ENCODE peak calls at places on chromosome 17, in nine cellular contexts. I, L, H, X, W, A, V, T and E are unnamed samples.
A peak's percentile ranks its signal among the peaks of the same experiment; 100 is the strongest.

GRCh38 chr17:57868007-57868774 is 18.3 kb upstream of the MRPS23 start:
- DNase-seq in I (no peak), L (peak; percentile 93), H (peak; percentile 69), X (peak; percentile 58), W (peak; percentile 93), A (peak; percentile 94), V (no peak), T (peak; percentile 52), E (no peak)

GRCh38 chr17:1422907-1423306 is 22.9 kb upstream of the YWHAE start:
- DNase-seq in I (no peak), L (peak; percentile 77), H (peak; percentile 80), X (no peak), W (peak; percentile 44), A (peak; percentile 96), V (no peak), T (peak; percentile 4), E (no peak)

GRCh38 chr17:10285896-10286295 is 86.9 kb downstream of the MYH13 start:
- DNase-seq in I (no peak), L (no peak), H (no peak), X (no peak), W (no peak), A (no peak), V (no peak), T (no peak), E (no peak)

GRCh38 chr17:79607941-79608728 is 2.7 kb downstream of the RBFOX3 start:
- DNase-seq in I (no peak), L (no peak), H (no peak), X (peak; percentile 92), W (no peak), A (no peak), V (no peak), T (peak; percentile 27), E (peak; percentile 87)

GRCh38 chr17:10058924-10059683 is 139.3 kb downstream of the GAS7 start:
- DNase-seq in I (no peak), L (no peak), H (no peak), X (no peak), W (peak; percentile 60), A (no peak), V (no peak), T (no peak), E (no peak)

GRCh38 chr17:77451894-77452852 is 311.4 kb downstream of the SEC14L1 start:
- DNase-seq in I (peak; percentile 84), L (peak; percentile 87), H (no peak), X (peak; percentile 70), W (peak; percentile 77), A (peak; percentile 80), V (no peak), T (peak; percentile 52), E (peak; percentile 50)

GRCh38 chr17:81429353-81429774 is 34.1 kb downstream of the BAHCC1 start:
- DNase-seq in I (peak; percentile 91), L (peak; percentile 88), H (no peak), X (no peak), W (peak; percentile 84), A (peak; percentile 74), V (peak; percentile 15), T (peak; percentile 88), E (no peak)

GRCh38 chr17:40124279-40125141 is 2.7 kb downstream of the MSL1 start:
- DNase-seq in I (no peak), L (no peak), H (no peak), X (no peak), W (no peak), A (peak; percentile 57), V (no peak), T (peak; percentile 61), E (no peak)

GRCh38 chr17:45123076-45123770 is 9.1 kb downstream of the PLCD3 start:
- DNase-seq in I (no peak), L (no peak), H (no peak), X (no peak), W (no peak), A (no peak), V (no peak), T (no peak), E (no peak)

GRCh38 chr17:45125509-45125908 is 6.8 kb downstream of the PLCD3 start:
- DNase-seq in I (no peak), L (no peak), H (no peak), X (no peak), W (no peak), A (no peak), V (no peak), T (no peak), E (no peak)

GRCh38 chr17:45121055-45121454 is 11.3 kb downstream of the PLCD3 start:
- DNase-seq in I (no peak), L (no peak), H (no peak), X (no peak), W (no peak), A (no peak), V (no peak), T (no peak), E (no peak)

GRCh38 chr17:45127209-45127582 is 5.1 kb downstream of the PLCD3 start:
- DNase-seq in I (peak; percentile 75), L (no peak), H (no peak), X (no peak), W (no peak), A (no peak), V (no peak), T (no peak), E (no peak)

GRCh38 chr17:45123930-45124796 is 8.2 kb downstream of the PLCD3 start:
- DNase-seq in I (peak; percentile 86), L (peak; percentile 92), H (no peak), X (no peak), W (peak; percentile 85), A (peak; percentile 84), V (peak; percentile 5), T (peak; percentile 96), E (no peak)
- TF ChIP-seq CTCF in I (no peak), L (no peak), H (no peak), X (no peak), W (no peak), A (no peak), V (no peak), T (no peak), E (no peak)

GRCh38 chr17:45106582-45106981 is 25.7 kb downstream of the PLCD3 start:
- DNase-seq in I (no peak), L (no peak), H (no peak), X (no peak), W (no peak), A (no peak), V (no peak), T (no peak), E (no peak)

GRCh38 chr17:45107286-45107685 is 25.0 kb downstream of the PLCD3 start:
- DNase-seq in I (no peak), L (no peak), H (no peak), X (no peak), W (no peak), A (no peak), V (no peak), T (no peak), E (no peak)

GRCh38 chr17:45108595-45109521 is 23.5 kb downstream of the PLCD3 start:
- DNase-seq in I (no peak), L (no peak), H (no peak), X (no peak), W (no peak), A (no peak), V (no peak), T (no peak), E (no peak)

GRCh38 chr17:45106101-45106500 is 26.2 kb downstream of the PLCD3 start:
- DNase-seq in I (no peak), L (no peak), H (no peak), X (no peak), W (no peak), A (no peak), V (no peak), T (no peak), E (no peak)

DNA sequence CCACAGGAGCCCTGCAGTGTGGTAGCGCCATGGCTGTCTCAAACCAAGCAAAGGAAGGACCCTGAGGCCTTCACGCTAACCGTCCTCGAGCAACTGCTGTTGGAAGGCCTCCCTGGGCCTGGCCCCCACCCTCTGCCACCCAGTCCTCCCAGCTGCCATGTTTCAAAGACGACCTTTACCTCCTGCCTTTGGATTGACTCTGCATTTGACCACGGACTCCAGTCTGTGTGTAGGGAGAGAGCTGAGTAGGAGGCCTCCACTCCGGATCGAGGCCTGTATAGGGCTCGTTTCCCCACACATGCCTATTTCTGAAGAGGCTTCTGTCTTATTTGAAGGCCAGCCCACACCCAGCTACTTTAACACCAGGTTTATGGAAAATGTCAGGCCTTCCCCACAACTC is 24.3 kb downstream of the PLCD3 start:
- DNase-seq in I (no peak), L (no peak), H (no peak), X (no peak), W (no peak), A (no peak), V (no peak), T (no peak), E (no peak)
- TF ChIP-seq CTCF in I (no peak), L (no peak), H (no peak), X (no peak), W (no peak), A (no peak), V (no peak), T (no peak), E (no peak)

GRCh38 chr17:34840758-34841157 is 120.5 kb downstream of the CCT6B start:
- DNase-seq in I (no peak), L (no peak), H (no peak), X (no peak), W (no peak), A (no peak), V (peak; percentile 5), T (peak; percentile 36), E (no peak)

GRCh38 chr17:34842235-34842634 is 119.0 kb downstream of the CCT6B start:
- DNase-seq in I (no peak), L (no peak), H (no peak), X (no peak), W (no peak), A (no peak), V (no peak), T (no peak), E (no peak)

GRCh38 chr17:34847939-34848338 is 113.3 kb downstream of the CCT6B start:
- DNase-seq in I (no peak), L (no peak), H (no peak), X (no peak), W (no peak), A (no peak), V (no peak), T (no peak), E (no peak)

GRCh38 chr17:34841467-34841866 is 119.8 kb downstream of the CCT6B start:
- DNase-seq in I (no peak), L (no peak), H (no peak), X (no peak), W (no peak), A (no peak), V (no peak), T (peak; percentile 12), E (no peak)

DNA sequence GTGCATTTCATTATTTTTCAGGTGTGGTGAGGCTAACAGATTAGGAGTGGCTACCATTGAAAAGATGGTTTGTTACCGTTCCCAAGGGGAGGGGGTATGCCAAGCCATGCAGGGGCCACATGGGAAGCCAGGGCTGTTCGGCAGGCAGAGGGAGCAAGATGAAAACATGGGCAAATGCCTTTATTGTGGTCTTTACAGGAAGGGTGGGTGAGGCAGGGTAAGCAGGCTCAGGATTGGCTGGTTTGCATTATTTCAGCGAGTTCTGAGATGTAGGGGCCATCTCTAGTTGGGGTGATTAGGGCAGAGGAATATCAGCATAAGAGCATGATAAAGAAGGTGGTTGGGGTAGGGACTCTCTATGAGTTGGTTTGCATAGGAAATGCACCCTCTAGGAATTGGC is 117.6 kb downstream of the CCT6B start:
- DNase-seq in I (no peak), L (no peak), H (no peak), X (no peak), W (no peak), A (no peak), V (no peak), T (no peak), E (no peak)
- TF ChIP-seq CTCF in I (no peak), L (no peak), H (no peak), X (no peak), W (no peak), A (no peak), V (no peak), T (no peak), E (no peak)

GRCh38 chr17:2485970-2486369 is 25.7 kb downstream of the METTL16 start:
- DNase-seq in I (no peak), L (no peak), H (no peak), X (no peak), W (no peak), A (no peak), V (no peak), T (no peak), E (no peak)

GRCh38 chr17:2487306-2487705 is 24.4 kb downstream of the METTL16 start:
- DNase-seq in I (no peak), L (no peak), H (no peak), X (no peak), W (no peak), A (no peak), V (no peak), T (no peak), E (no peak)

GRCh38 chr17:2485543-2485942 is 26.1 kb downstream of the METTL16 start:
- DNase-seq in I (no peak), L (no peak), H (no peak), X (no peak), W (no peak), A (peak; percentile 26), V (no peak), T (peak; percentile 4), E (no peak)

GRCh38 chr17:2483084-2483483 is 28.6 kb downstream of the METTL16 start:
- DNase-seq in I (no peak), L (no peak), H (no peak), X (no peak), W (no peak), A (no peak), V (no peak), T (no peak), E (no peak)

DNA sequence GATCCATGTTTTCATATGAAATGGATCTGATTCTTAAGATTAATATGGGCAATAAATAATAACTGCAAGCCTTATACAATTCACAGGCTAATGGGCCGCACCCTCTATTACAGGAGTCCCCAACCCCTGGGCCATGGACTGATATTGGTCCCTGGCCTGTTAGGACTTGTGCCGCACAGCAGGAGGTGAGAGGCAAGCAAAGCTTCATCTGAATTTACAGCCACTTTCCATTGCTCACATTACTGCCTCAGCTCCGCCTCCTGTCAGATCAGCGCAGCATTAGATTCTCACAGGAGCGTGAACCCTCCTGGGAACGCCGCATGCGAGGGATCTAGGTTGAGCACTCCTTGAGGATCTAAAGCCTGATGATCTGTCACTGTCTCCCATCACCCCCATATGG is 26.8 kb downstream of the METTL16 start:
- DNase-seq in I (no peak), L (no peak), H (no peak), X (peak; percentile 51), W (no peak), A (no peak), V (no peak), T (no peak), E (no peak)
- TF ChIP-seq CTCF in I (no peak), L (no peak), H (no peak), X (no peak), W (no peak), A (no peak), V (no peak), T (no peak), E (no peak)